ENCODE peak calls at places on chromosomes 7 and 10, in nine cellular contexts. Q is posterior cingulate gyrus; X is Kasumi-1; K is adrenal gland; D is stimulated activated CD4-positive, alpha-beta T cell treated with anti-CD3 and anti-CD28 coated beads, Interleukin-1b, Interleukin-23, amount 100 ng/mL, for 24 hours; R is breast epithelium; V is neuronal stem cell; A is anterior cingulate cortex; N is GM06990. P is an unnamed sample.

GRCh38 chr10:57696641-57697040 is 571.1 kb downstream of the IPMK start:
- DNase-seq in Q (no peak), K (no peak), A (no peak), X (no peak), V (no peak), N (no peak), D (no peak), R (no peak), P (no peak)

GRCh38 chr7:38628630-38629385 is 2.4 kb downstream of the AMPH start:
- DNase-seq in R (no peak), X (no peak), N (no peak), K (no peak), A (no peak), D (no peak), Q (no peak), V (no peak), P (no peak)

GRCh38 chr7:151315038-151315655 is 26.5 kb upstream of the NUB1 start:
- DNase-seq in N (peak; percentile 33), D (peak; percentile 57), K (peak; percentile 85), Q (peak; percentile 74), A (peak; percentile 62), X (peak; percentile 86), R (peak; percentile 63), V (peak; percentile 72), P (peak; percentile 46)

GRCh38 chr7:35758421-35758820 is 42.4 kb upstream of the SEPTIN7 start:
- DNase-seq in D (no peak), V (peak; percentile 71), Q (no peak), A (no peak), R (no peak), X (peak; percentile 69), K (no peak), N (no peak), P (no peak)

GRCh38 chr7:116499168-116500070 is at the start of gene CAV2:
- DNase-seq in X (no peak), D (no peak), K (peak; percentile 54), V (peak; percentile 41), Q (no peak), A (peak; percentile 26), N (peak; percentile 19), R (peak; percentile 82), P (peak; percentile 18)

GRCh38 chr7:40516376-40516775 is 381.6 kb downstream of the SUGCT start:
- DNase-seq in D (no peak), K (no peak), X (no peak), A (no peak), R (no peak), V (no peak), N (no peak), Q (no peak), P (no peak)

GRCh38 chr7:149826344-149827088 is 11.7 kb upstream of the ZNF862 start:
- DNase-seq in Q (no peak), A (no peak), D (no peak), N (no peak), K (no peak), V (no peak), X (no peak), R (no peak), P (no peak)

GRCh38 chr7:76259124-76260086 is 43.1 kb upstream of the HSPB1 start:
- DNase-seq in K (no peak), D (no peak), R (no peak), N (no peak), V (no peak), A (no peak), X (no peak), Q (no peak), P (no peak)

GRCh38 chr10:31749293-31749692 is 179.3 kb downstream of the ARHGAP12 start:
- DNase-seq in D (no peak), Q (no peak), V (no peak), X (no peak), K (no peak), R (no peak), A (peak; percentile 16), N (no peak), P (no peak)

GRCh38 chr7:17289074-17289665 is 9.3 kb upstream of the AHR start:
- DNase-seq in Q (no peak), A (peak; percentile 22), R (no peak), D (no peak), K (peak; percentile 83), V (no peak), X (no peak), N (no peak), P (no peak)

GRCh38 chr10:75347211-75347610 is 54.4 kb downstream of the ZNF503 start:
- DNase-seq in R (no peak), Q (no peak), D (no peak), N (no peak), V (no peak), X (no peak), K (no peak), A (no peak), P (no peak)

GRCh38 chr7:131486346-131486745 is 70.1 kb downstream of the PODXL start:
- DNase-seq in N (no peak), A (no peak), D (no peak), K (no peak), Q (no peak), R (no peak), V (no peak), X (no peak), P (no peak)

GRCh38 chr10:48199580-48200377 is 74.7 kb downstream of the FRMPD2 start:
- DNase-seq in X (peak; percentile 97), N (no peak), R (no peak), V (no peak), D (no peak), A (no peak), Q (no peak), K (no peak), P (no peak)

GRCh38 chr10:124238367-124238766 is 145.0 kb upstream of the CHST15 start:
- DNase-seq in N (no peak), A (no peak), V (no peak), D (no peak), K (no peak), R (no peak), X (no peak), Q (no peak), P (no peak)

GRCh38 chr10:10807106-10807505 is 210.6 kb upstream of the CELF2 start:
- DNase-seq in K (no peak), V (no peak), Q (no peak), A (no peak), X (no peak), D (no peak), N (no peak), R (no peak), P (no peak)

GRCh38 chr10:75396861-75397570 is 4.5 kb downstream of the ZNF503 start:
- DNase-seq in Q (no peak), N (no peak), V (peak; percentile 38), K (no peak), R (no peak), A (no peak), D (no peak), X (no peak), P (no peak)

GRCh38 chr10:70296406-70296899 is 12.6 kb upstream of the NPFFR1 start:
- DNase-seq in N (no peak), A (peak; percentile 2), Q (no peak), D (no peak), V (no peak), X (peak; percentile 71), R (peak; percentile 73), K (peak; percentile 95), P (peak; percentile 75)

GRCh38 chr10:89209718-89210117 is 2.6 kb upstream of the CH25H start:
- DNase-seq in D (no peak), A (no peak), X (no peak), V (no peak), K (no peak), R (no peak), Q (no peak), N (no peak), P (no peak)

GRCh38 chr7:13240349-13240748 is 552.9 kb downstream of the ARL4A start:
- DNase-seq in R (no peak), N (no peak), X (no peak), A (no peak), Q (no peak), V (no peak), D (no peak), K (no peak), P (no peak)

GRCh38 chr10:80443531-80443974 is 10.6 kb upstream of the TSPAN14 start:
- DNase-seq in R (no peak), X (peak; percentile 74), Q (no peak), D (no peak), N (no peak), K (peak; percentile 63), A (no peak), V (no peak), P (no peak)

GRCh38 chr10:5890519-5890878 is 456 bp downstream of the FBH1 start:
- DNase-seq in N (peak; percentile 43), X (peak; percentile 21), Q (no peak), D (peak; percentile 5), A (no peak), R (no peak), V (no peak), K (peak; percentile 82), P (no peak)

GRCh38 chr10:70832852-70833542 is 17.2 kb downstream of the SGPL1 start:
- DNase-seq in Q (no peak), N (no peak), X (peak; percentile 80), D (no peak), A (no peak), K (no peak), V (no peak), R (no peak), P (no peak)

GRCh38 chr10:6151087-6151977 is 51.4 kb upstream of the PFKFB3 start:
- DNase-seq in Q (peak; percentile 69), V (no peak), X (peak; percentile 97), K (peak; percentile 81), N (peak; percentile 77), D (no peak), R (no peak), A (peak; percentile 55), P (no peak)

GRCh38 chr10:85642421-85643170 is 724.0 kb downstream of the GRID1 start:
- DNase-seq in N (no peak), R (no peak), Q (no peak), X (no peak), D (no peak), K (no peak), V (no peak), A (no peak), P (no peak)

GRCh38 chr10:109089779-109090178 is 833.5 kb downstream of the XPNPEP1 start:
- DNase-seq in V (peak; percentile 6), N (no peak), A (no peak), Q (no peak), X (no peak), R (no peak), K (no peak), D (no peak), P (no peak)

GRCh38 chr10:73803680-73804286 is 7.6 kb downstream of the NDST2 start:
- DNase-seq in Q (no peak), A (no peak), V (no peak), K (no peak), N (no peak), R (no peak), D (no peak), X (no peak), P (no peak)

GRCh38 chr10:22986771-22987542 is 59.1 kb downstream of the ARMC3 start:
- DNase-seq in X (peak; percentile 85), N (peak; percentile 16), R (no peak), Q (no peak), D (no peak), V (no peak), A (no peak), K (no peak), P (no peak)

GRCh38 chr10:68327889-68328786 is 3.7 kb upstream of the HNRNPH3 start:
- DNase-seq in N (no peak), X (peak; percentile 98), A (no peak), Q (no peak), D (no peak), K (peak; percentile 44), R (no peak), V (no peak), P (no peak)

GRCh38 chr10:99628923-99629624 is 8.8 kb upstream of the SLC25A28 start:
- DNase-seq in R (no peak), Q (no peak), N (no peak), X (no peak), K (no peak), D (no peak), A (no peak), V (no peak), P (no peak)

GRCh38 chr7:98086231-98086855 is 20.3 kb upstream of the LMTK2 start:
- DNase-seq in K (peak; percentile 78), N (no peak), V (no peak), X (no peak), R (peak; percentile 65), D (no peak), Q (no peak), A (no peak), P (no peak)

GRCh38 chr7:157279973-157280841 is 56.6 kb upstream of the DNAJB6 start:
- DNase-seq in Q (no peak), X (no peak), A (no peak), R (no peak), N (no peak), D (no peak), K (no peak), V (no peak), P (no peak)

P was measured in thoracic aorta.